ENCODE peak calls at places on chromosomes 7 and 10, in seven cellular contexts. Q is PC-3, X is GM23248, K is MM.1S, H is PC-9, F is neural progenitor cell, S is SK-N-SH. M is an unnamed sample.
A peak's percentile ranks its signal among the peaks of the same experiment; 100 is the strongest.

GRCh38 chr10:71302874-71303568 is 16.0 kb upstream of the SLC29A3 start:
- DNase-seq in K (peak; percentile 68), H (peak; percentile 67), S (peak; percentile 61), Q (peak; percentile 64), F (peak; percentile 77), X (peak; percentile 69), M (peak; percentile 83)

GRCh38 chr10:91010952-91011351 is 90.1 kb upstream of the ANKRD1 start:
- DNase-seq in K (no peak), H (no peak), X (peak; percentile 45), S (no peak), F (no peak), Q (peak; percentile 71), M (no peak)

GRCh38 chr10:47402681-47403301 is 18.7 kb upstream of the ZNF488 start:
- DNase-seq in F (peak; percentile 29), X (peak; percentile 82), Q (peak; percentile 86), S (no peak), K (no peak), H (peak; percentile 88), M (peak; percentile 63)

GRCh38 chr10:45532501-45532900 is 140.1 kb downstream of the ZFAND4 start:
- DNase-seq in X (no peak), S (no peak), F (no peak), K (no peak), H (no peak), Q (no peak), M (no peak)

GRCh38 chr10:60810437-60811182 is 32.3 kb downstream of the CDK1 start:
- DNase-seq in H (peak; percentile 57), K (no peak), Q (peak; percentile 65), F (no peak), X (peak; percentile 70), S (no peak), M (no peak)

GRCh38 chr7:41825927-41826480 is 123.1 kb upstream of the INHBA start:
- DNase-seq in S (no peak), H (no peak), K (peak; percentile 39), Q (peak; percentile 6), X (peak; percentile 26), F (no peak), M (no peak)

GRCh38 chr7:135763261-135763660 is 14.6 kb upstream of the FAM180A start:
- DNase-seq in Q (peak; percentile 23), H (no peak), K (no peak), S (no peak), F (no peak), X (peak; percentile 38), M (no peak)

GRCh38 chr7:84111842-84112241 is 82.7 kb downstream of the SEMA3A start:
- DNase-seq in H (no peak), Q (no peak), F (no peak), K (no peak), S (no peak), X (no peak), M (no peak)

GRCh38 chr7:107090452-107090851 is 45.9 kb downstream of the PRKAR2B start:
- DNase-seq in F (no peak), K (peak; percentile 92), X (no peak), Q (no peak), S (no peak), H (no peak), M (peak; percentile 64)

GRCh38 chr10:7700577-7701125 is 2.5 kb upstream of the ITIH2 start:
- DNase-seq in H (no peak), Q (peak; percentile 60), X (peak; percentile 46), S (no peak), F (no peak), K (no peak), M (no peak)

GRCh38 chr7:32088336-32088975 is 18.2 kb upstream of the PDE1C start:
- DNase-seq in Q (peak; percentile 72), K (no peak), H (no peak), F (peak; percentile 30), X (no peak), S (no peak), M (no peak)

GRCh38 chr7:121341933-121342332 is 13.1 kb downstream of the WNT16 start:
- DNase-seq in X (peak; percentile 7), K (no peak), H (no peak), Q (no peak), F (no peak), S (no peak), M (no peak)

GRCh38 chr7:1122832-1123501 is 35.1 kb downstream of the GPER1 start:
- DNase-seq in X (no peak), S (no peak), H (no peak), Q (no peak), K (no peak), F (no peak), M (no peak)

GRCh38 chr7:28956608-28957063 is 1.5 kb downstream of the TRIL start:
- DNase-seq in X (peak; percentile 60), F (peak; percentile 88), K (no peak), H (no peak), Q (peak; percentile 76), S (peak; percentile 95), M (peak; percentile 87)

GRCh38 chr10:103658049-103658577 is 164.6 kb downstream of the NEURL1 start:
- DNase-seq in F (no peak), S (no peak), X (no peak), Q (no peak), H (no peak), K (no peak), M (no peak)

GRCh38 chr7:135217645-135218509 is 6.6 kb upstream of the WDR91 start:
- DNase-seq in S (no peak), K (no peak), F (no peak), X (no peak), Q (no peak), H (no peak), M (no peak)

GRCh38 chr10:15748137-15748536 is 28.4 kb upstream of the ITGA8 start:
- DNase-seq in X (no peak), K (peak; percentile 89), H (no peak), F (no peak), S (no peak), Q (no peak), M (no peak)

GRCh38 chr10:72889391-72889831 is 4.1 kb upstream of the OIT3 start:
- DNase-seq in H (no peak), S (no peak), X (peak; percentile 25), K (no peak), F (no peak), Q (peak; percentile 73), M (no peak)

GRCh38 chr7:88111136-88111748 is 108.6 kb downstream of the SRI start:
- DNase-seq in K (peak; percentile 42), S (peak; percentile 36), X (peak; percentile 67), F (peak; percentile 40), H (peak; percentile 54), Q (peak; percentile 59), M (peak; percentile 72)

GRCh38 chr10:14523286-14523685 is 192.6 kb upstream of the FRMD4A start:
- DNase-seq in S (no peak), H (no peak), X (no peak), F (no peak), Q (no peak), K (no peak), M (no peak)
- H3F3A ChIP-seq in S (no peaks in the 10 kb centered on the region), H (peaks cover 37% of the 10 kb centered on the region), X (no peaks in the 10 kb centered on the region), F (peaks cover 4% of the 10 kb centered on the region), Q (no peaks in the 10 kb centered on the region), K (peaks cover 13% of the 10 kb centered on the region), M (no peaks in the 10 kb centered on the region)

GRCh38 chr10:69654376-69654775 is 24.3 kb downstream of the FAM241B start:
- DNase-seq in X (no peak), K (no peak), Q (no peak), H (no peak), S (no peak), F (no peak), M (no peak)

GRCh38 chr10:69652111-69652856 is 22.2 kb downstream of the FAM241B start:
- DNase-seq in K (no peak), X (no peak), S (no peak), Q (no peak), F (no peak), H (no peak), M (no peak)

GRCh38 chr10:69652857-69653199 is 22.8 kb downstream of the FAM241B start:
- DNase-seq in H (no peak), X (no peak), K (no peak), Q (no peak), S (no peak), F (no peak), M (no peak)

GRCh38 chr10:69655124-69655867 is 25.2 kb downstream of the FAM241B start:
- DNase-seq in K (no peak), H (no peak), Q (no peak), S (peak; percentile 49), F (no peak), X (no peak), M (no peak)

GRCh38 chr10:69653561-69653960 is 23.5 kb downstream of the FAM241B start:
- DNase-seq in H (no peak), X (no peak), Q (no peak), F (no peak), S (no peak), K (no peak), M (no peak)
- H3F3A ChIP-seq in H (no peaks in the 10 kb centered on the region), X (no peaks in the 10 kb centered on the region), Q (no peaks in the 10 kb centered on the region), F (no peaks in the 10 kb centered on the region), S (no peaks in the 10 kb centered on the region), K (no peaks in the 10 kb centered on the region), M (no peaks in the 10 kb centered on the region)

DNA sequence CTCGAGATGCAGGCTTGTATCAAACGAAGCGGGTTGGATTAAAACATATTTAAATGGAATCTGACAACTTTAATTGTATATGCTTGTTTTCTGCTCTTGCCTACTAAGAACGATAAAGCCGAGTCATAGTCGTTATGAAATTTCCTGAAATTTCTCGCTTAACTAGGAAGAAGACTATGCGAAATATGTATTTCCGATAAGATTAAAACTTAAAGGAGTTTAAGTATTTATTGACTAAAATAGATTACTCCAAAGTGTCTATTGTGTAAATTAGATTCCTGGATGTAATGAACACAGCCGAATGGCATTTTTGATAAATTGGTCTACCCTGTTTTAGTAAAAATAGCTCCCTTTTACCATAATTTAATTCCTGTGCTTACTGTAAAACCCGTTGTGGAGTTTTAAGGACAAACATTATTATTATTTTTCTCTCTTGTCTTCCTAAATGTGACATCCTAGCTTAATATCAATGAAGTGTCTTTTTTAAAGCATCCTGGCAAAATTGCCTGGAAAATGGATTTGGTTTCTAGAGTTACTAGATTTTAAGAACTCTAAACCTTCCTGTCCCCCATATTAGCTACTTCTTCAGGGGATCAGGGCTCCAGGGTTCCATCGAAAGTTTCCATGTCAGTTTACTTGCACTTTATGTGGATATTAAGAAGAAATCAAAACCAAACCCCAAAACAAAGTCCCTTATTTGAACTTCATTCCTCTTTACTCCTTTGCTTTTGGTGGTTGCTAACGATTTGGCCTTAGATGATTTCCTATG is 688 bp downstream of the CUX1 start:
- DNase-seq in S (no peak), K (no peak), F (no peak), Q (no peak), H (peak; percentile 39), X (peak; percentile 26), M (no peak)
- H3F3A ChIP-seq in S (peaks cover 11% of the 10 kb centered on the region), K (peaks cover 9% of the 10 kb centered on the region), F (peaks cover 44% of the 10 kb centered on the region), Q (no peaks in the 10 kb centered on the region), H (peaks cover 25% of the 10 kb centered on the region), X (peaks cover 17% of the 10 kb centered on the region), M (peaks cover 7% of the 10 kb centered on the region)

DNA sequence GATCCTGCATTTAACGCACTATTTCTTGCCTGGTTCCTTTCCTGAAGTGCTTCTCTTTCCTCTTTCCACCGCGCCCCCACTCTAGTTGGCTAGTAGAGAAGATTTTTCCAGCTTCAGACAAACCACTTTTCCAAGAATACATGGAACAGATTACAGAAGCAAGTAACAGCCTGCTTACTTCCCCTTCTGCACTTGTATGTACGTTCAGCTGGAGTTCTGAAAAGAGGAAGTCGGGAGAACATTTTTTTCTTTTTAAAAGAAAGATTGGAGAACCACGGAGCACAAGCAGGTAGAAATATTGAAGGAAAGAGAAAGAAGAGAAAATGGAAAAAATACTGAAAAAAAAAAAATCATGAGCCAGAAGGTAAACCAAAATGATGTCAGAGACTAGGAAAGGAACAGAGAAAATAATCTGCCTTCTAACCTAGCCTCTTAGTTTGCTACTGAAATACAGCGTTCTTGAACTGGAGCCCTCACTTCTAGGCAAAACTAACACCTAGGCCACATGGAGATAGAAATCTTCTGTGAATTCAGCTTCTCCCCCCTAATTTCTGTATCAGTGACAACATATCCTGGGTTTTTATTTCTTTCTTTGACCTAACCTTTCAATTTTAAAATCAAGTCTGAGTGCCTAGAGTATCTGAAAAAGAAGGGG is 100.2 kb upstream of the GLCCI1 start:
- DNase-seq in X (no peak), K (no peak), S (no peak), Q (no peak), F (no peak), H (no peak), M (no peak)
- H3F3A ChIP-seq in X (no peaks in the 10 kb centered on the region), K (no peaks in the 10 kb centered on the region), S (no peaks in the 10 kb centered on the region), Q (no peaks in the 10 kb centered on the region), F (no peaks in the 10 kb centered on the region), H (no peaks in the 10 kb centered on the region), M (no peaks in the 10 kb centered on the region)